ENCODE peak calls at places on chromosomes 4 and X, in seven cellular contexts. One of them, this sample, is unnamed.

GRCh38 chr4:8538703-8539567 is 41.3 kb upstream of the GPR78 start:
- DNase-seq in neural progenitor cell: no peak
- DNase-seq in gastrocnemius medialis: no peak
- DNase-seq in endodermal cell: no peak
- DNase-seq in anterior cingulate cortex: no peak
- DNase-seq in HEK293T: no peak
- DNase-seq in pulmonary artery endothelial cell: no peak
- DNase-seq in this sample: no peak

GRCh38 chr4:10727140-10727880 is 42.7 kb upstream of the CLNK start:
- DNase-seq in gastrocnemius medialis: no peak
- DNase-seq in HEK293T: no peak
- DNase-seq in anterior cingulate cortex: no peak
- DNase-seq in endodermal cell: no peak
- DNase-seq in neural progenitor cell: no peak
- DNase-seq in pulmonary artery endothelial cell: no peak
- DNase-seq in this sample: no peak

GRCh38 chr4:25308761-25309160 is 3.8 kb upstream of the ZCCHC4 start:
- DNase-seq in neural progenitor cell: no peak
- DNase-seq in endodermal cell: no peak
- DNase-seq in anterior cingulate cortex: no peak
- DNase-seq in pulmonary artery endothelial cell: no peak
- DNase-seq in gastrocnemius medialis: no peak
- DNase-seq in HEK293T: no peak
- DNase-seq in this sample: no peak

GRCh38 chrX:3669841-3670240 is 43.6 kb downstream of the PRKX start:
- DNase-seq in anterior cingulate cortex: no peak
- DNase-seq in neural progenitor cell: no peak
- DNase-seq in HEK293T: no peak
- DNase-seq in gastrocnemius medialis: no peak
- DNase-seq in pulmonary artery endothelial cell: no peak
- DNase-seq in endodermal cell: no peak
- DNase-seq in this sample: no peak

GRCh38 chr4:52173470-52174055 is 122.5 kb downstream of the SPATA18 start:
- DNase-seq in gastrocnemius medialis: peak
- DNase-seq in HEK293T: no peak
- DNase-seq in anterior cingulate cortex: no peak
- DNase-seq in pulmonary artery endothelial cell: peak
- DNase-seq in endodermal cell: no peak
- DNase-seq in neural progenitor cell: no peak
- DNase-seq in this sample: no peak

GRCh38 chr4:128787509-128788311 is 21.8 kb upstream of the JADE1 start:
- DNase-seq in HEK293T: peak
- DNase-seq in anterior cingulate cortex: no peak
- DNase-seq in pulmonary artery endothelial cell: no peak
- DNase-seq in neural progenitor cell: no peak
- DNase-seq in gastrocnemius medialis: no peak
- DNase-seq in endodermal cell: no peak
- DNase-seq in this sample: no peak

GRCh38 chr4:164405774-164406173 is 348.2 kb upstream of the SMIM31 start:
- DNase-seq in anterior cingulate cortex: no peak
- DNase-seq in neural progenitor cell: no peak
- DNase-seq in gastrocnemius medialis: no peak
- DNase-seq in HEK293T: no peak
- DNase-seq in endodermal cell: no peak
- DNase-seq in pulmonary artery endothelial cell: no peak
- DNase-seq in this sample: no peak

GRCh38 chrX:123755107-123755506 is 22.3 kb upstream of the THOC2 start:
- DNase-seq in pulmonary artery endothelial cell: no peak
- DNase-seq in gastrocnemius medialis: no peak
- DNase-seq in neural progenitor cell: no peak
- DNase-seq in anterior cingulate cortex: no peak
- DNase-seq in HEK293T: no peak
- DNase-seq in endodermal cell: no peak
- DNase-seq in this sample: no peak

GRCh38 chrX:48573690-48574269 is 504 bp upstream of the RBM3 start:
- DNase-seq in neural progenitor cell: no peak
- DNase-seq in pulmonary artery endothelial cell: no peak
- DNase-seq in endodermal cell: no peak
- DNase-seq in gastrocnemius medialis: peak
- DNase-seq in anterior cingulate cortex: peak
- DNase-seq in HEK293T: peak
- DNase-seq in this sample: peak

GRCh38 chr4:107801766-107802211 is 22.9 kb upstream of the SGMS2 start:
- DNase-seq in gastrocnemius medialis: no peak
- DNase-seq in anterior cingulate cortex: no peak
- DNase-seq in HEK293T: no peak
- DNase-seq in endodermal cell: no peak
- DNase-seq in neural progenitor cell: no peak
- DNase-seq in pulmonary artery endothelial cell: no peak
- DNase-seq in this sample: no peak

GRCh38 chr4:69517674-69518073 is 22.0 kb upstream of the UGT2B4 start:
- DNase-seq in HEK293T: no peak
- DNase-seq in gastrocnemius medialis: no peak
- DNase-seq in pulmonary artery endothelial cell: no peak
- DNase-seq in anterior cingulate cortex: no peak
- DNase-seq in neural progenitor cell: no peak
- DNase-seq in endodermal cell: no peak
- DNase-seq in this sample: no peak

GRCh38 chrX:105314468-105314867 is 94.0 kb upstream of the TEX13A start:
- DNase-seq in pulmonary artery endothelial cell: peak
- DNase-seq in endodermal cell: no peak
- DNase-seq in HEK293T: no peak
- DNase-seq in anterior cingulate cortex: no peak
- DNase-seq in neural progenitor cell: no peak
- DNase-seq in gastrocnemius medialis: no peak
- DNase-seq in this sample: no peak

GRCh38 chr4:180380733-180381132 is 1862.5 kb upstream of the TENM3 start:
- DNase-seq in neural progenitor cell: no peak
- DNase-seq in anterior cingulate cortex: no peak
- DNase-seq in gastrocnemius medialis: no peak
- DNase-seq in endodermal cell: no peak
- DNase-seq in HEK293T: no peak
- DNase-seq in pulmonary artery endothelial cell: no peak
- DNase-seq in this sample: no peak

GRCh38 chr4:2714071-2714770 is 41.9 kb downstream of the TNIP2 start:
- DNase-seq in neural progenitor cell: no peak
- DNase-seq in pulmonary artery endothelial cell: peak
- DNase-seq in endodermal cell: no peak
- DNase-seq in gastrocnemius medialis: no peak
- DNase-seq in HEK293T: no peak
- DNase-seq in anterior cingulate cortex: no peak
- DNase-seq in this sample: peak

GRCh38 chr4:186191266-186192067 is at the start of gene CYP4V2:
- DNase-seq in HEK293T: peak
- DNase-seq in neural progenitor cell: peak
- DNase-seq in pulmonary artery endothelial cell: no peak
- DNase-seq in gastrocnemius medialis: peak
- DNase-seq in anterior cingulate cortex: peak
- DNase-seq in endodermal cell: peak
- DNase-seq in this sample: no peak

GRCh38 chr4:40255722-40256281 is 59.0 kb downstream of the RHOH start:
- DNase-seq in endodermal cell: no peak
- DNase-seq in neural progenitor cell: no peak
- DNase-seq in gastrocnemius medialis: no peak
- DNase-seq in HEK293T: no peak
- DNase-seq in pulmonary artery endothelial cell: peak
- DNase-seq in anterior cingulate cortex: no peak
- DNase-seq in this sample: peak

GRCh38 chr4:44256414-44256813 is 192.2 kb downstream of the KCTD8 start:
- DNase-seq in HEK293T: no peak
- DNase-seq in pulmonary artery endothelial cell: no peak
- DNase-seq in endodermal cell: no peak
- DNase-seq in anterior cingulate cortex: peak
- DNase-seq in neural progenitor cell: peak
- DNase-seq in gastrocnemius medialis: no peak
- DNase-seq in this sample: no peak

GRCh38 chr4:66178901-66179300 is 508.6 kb upstream of the EPHA5 start:
- DNase-seq in gastrocnemius medialis: no peak
- DNase-seq in neural progenitor cell: peak
- DNase-seq in HEK293T: no peak
- DNase-seq in endodermal cell: no peak
- DNase-seq in anterior cingulate cortex: no peak
- DNase-seq in pulmonary artery endothelial cell: no peak
- DNase-seq in this sample: no peak

GRCh38 chr4:113872426-113873260 is 106.8 kb downstream of the ARSJ start:
- DNase-seq in gastrocnemius medialis: no peak
- DNase-seq in neural progenitor cell: no peak
- DNase-seq in HEK293T: no peak
- DNase-seq in pulmonary artery endothelial cell: no peak
- DNase-seq in anterior cingulate cortex: no peak
- DNase-seq in endodermal cell: no peak
- DNase-seq in this sample: no peak

GRCh38 chr4:15756361-15756861 is 21.7 kb upstream of the CD38 start:
- DNase-seq in neural progenitor cell: no peak
- DNase-seq in gastrocnemius medialis: no peak
- DNase-seq in anterior cingulate cortex: no peak
- DNase-seq in HEK293T: peak
- DNase-seq in pulmonary artery endothelial cell: no peak
- DNase-seq in endodermal cell: no peak
- DNase-seq in this sample: no peak

GRCh38 chr4:165970703-165971420 is 97.8 kb downstream of the TLL1 start:
- DNase-seq in neural progenitor cell: no peak
- DNase-seq in gastrocnemius medialis: no peak
- DNase-seq in endodermal cell: no peak
- DNase-seq in pulmonary artery endothelial cell: no peak
- DNase-seq in anterior cingulate cortex: no peak
- DNase-seq in HEK293T: no peak
- DNase-seq in this sample: no peak

GRCh38 chrX:131626681-131627296 is 82.9 kb downstream of the OR13H1 start:
- DNase-seq in neural progenitor cell: peak
- DNase-seq in HEK293T: no peak
- DNase-seq in endodermal cell: peak
- DNase-seq in gastrocnemius medialis: no peak
- DNase-seq in anterior cingulate cortex: no peak
- DNase-seq in pulmonary artery endothelial cell: no peak
- DNase-seq in this sample: no peak

GRCh38 chr4:128810871-128811570 is 1.5 kb downstream of the JADE1 start:
- DNase-seq in HEK293T: peak
- DNase-seq in endodermal cell: peak
- DNase-seq in gastrocnemius medialis: peak
- DNase-seq in anterior cingulate cortex: peak
- DNase-seq in neural progenitor cell: peak
- DNase-seq in pulmonary artery endothelial cell: peak
- DNase-seq in this sample: peak

GRCh38 chrX:140712413-140713173 is 3.0 kb downstream of the LINC00632 start:
- DNase-seq in neural progenitor cell: peak
- DNase-seq in endodermal cell: peak
- DNase-seq in pulmonary artery endothelial cell: no peak
- DNase-seq in gastrocnemius medialis: no peak
- DNase-seq in anterior cingulate cortex: peak
- DNase-seq in HEK293T: peak
- DNase-seq in this sample: no peak

GRCh38 chr4:20418865-20419451 is 167.3 kb downstream of the SLIT2 start:
- DNase-seq in endodermal cell: no peak
- DNase-seq in pulmonary artery endothelial cell: peak
- DNase-seq in neural progenitor cell: peak
- DNase-seq in gastrocnemius medialis: no peak
- DNase-seq in anterior cingulate cortex: no peak
- DNase-seq in HEK293T: no peak
- DNase-seq in this sample: peak

GRCh38 chr4:87270144-87270543 is 49.7 kb upstream of the KLHL8 start:
- DNase-seq in anterior cingulate cortex: no peak
- DNase-seq in HEK293T: peak
- DNase-seq in pulmonary artery endothelial cell: no peak
- DNase-seq in endodermal cell: peak
- DNase-seq in neural progenitor cell: peak
- DNase-seq in gastrocnemius medialis: no peak
- DNase-seq in this sample: peak

GRCh38 chrX:39848243-39848642 is 249.5 kb downstream of the BCOR start:
- DNase-seq in neural progenitor cell: no peak
- DNase-seq in HEK293T: peak
- DNase-seq in endodermal cell: no peak
- DNase-seq in gastrocnemius medialis: no peak
- DNase-seq in anterior cingulate cortex: no peak
- DNase-seq in pulmonary artery endothelial cell: no peak
- DNase-seq in this sample: no peak